ENCODE peak calls at places on chromosome 19, in four cellular contexts. S is activated naive CD8-positive, alpha-beta T cell treated with anti-CD3 and anti-CD28 coated beads, Interleukin-2, amount 10 ng/mL, durations not matched to agents 7 days and 5 days; Y is stimulated activated naive CD8-positive, alpha-beta T cell treated with anti-CD3 and anti-CD28 coated beads, Interleukin-15, amount 100 ng/mL, for 72 hours; G is pancreas. K is an unnamed sample.

GRCh38 chr19:2865334-2866221 is 1.6 kb upstream of the ZNF556 start:
- ATAC-seq in Y (no peak), S (no peak), G (peak), K (no peak)

GRCh38 chr19:31073485-31074221 is 275.6 kb downstream of the TSHZ3 start:
- ATAC-seq in G (no peak), Y (no peak), S (no peak), K (no peak)

GRCh38 chr19:524062-524674 is 7.4 kb upstream of the CDC34 start:
- ATAC-seq in Y (peak), S (peak), G (no peak), K (no peak)

GRCh38 chr19:14085309-14085995 is at the start of gene C19orf67:
- ATAC-seq in S (no peak), Y (no peak), G (no peak), K (no peak)

GRCh38 chr19:42469311-42470239 is 26.8 kb upstream of the CXCL17 start:
- ATAC-seq in Y (peak), G (no peak), S (peak), K (peak)

GRCh38 chr19:16037424-16038195 is 38.7 kb upstream of the TPM4 start:
- ATAC-seq in G (no peak), S (no peak), Y (no peak), K (no peak)

GRCh38 chr19:39997595-39998216 is 846 bp downstream of the ZNF546 start:
- ATAC-seq in S (no peak), G (no peak), Y (peak), K (peak)

GRCh38 chr19:30545752-30546151 is 173.6 kb downstream of the ZNF536 start:
- ATAC-seq in S (no peak), Y (no peak), G (no peak), K (no peak)

GRCh38 chr19:46390866-46391265 is 22.5 kb downstream of the CCDC8 start:
- ATAC-seq in G (no peak), Y (no peak), S (no peak), K (no peak)